ENCODE peak calls at places on chromosomes 7 and 10, in seven cellular contexts. A is thoracic aorta; E is cardiac fibroblast; U is prostate gland; V is GM04504; Y is memory B cell; X is activated CD8-positive, alpha-beta memory T cell treated with anti-CD3 and anti-CD28 coated beads for 24 hours. W is an unnamed sample.

GRCh38 chr10:22245567-22245966 is 27.8 kb upstream of the EBLN1 start:
- DNase-seq in E (peak; percentile 79), X (no peak), A (no peak), V (no peak), U (no peak), Y (no peak), W (no peak)

GRCh38 chr7:141676618-141677017 is 25.3 kb downstream of the DENND11 start:
- DNase-seq in A (no peak), V (no peak), E (peak; percentile 26), U (no peak), Y (no peak), X (no peak), W (no peak)

GRCh38 chr10:132786529-132787252 is 744 bp upstream of the NKX6-2 start:
- DNase-seq in Y (no peak), V (no peak), A (no peak), U (no peak), E (no peak), X (no peak), W (no peak)

GRCh38 chr7:24731313-24731712 is 26.0 kb downstream of the GSDME start:
- DNase-seq in Y (no peak), A (no peak), X (no peak), E (no peak), U (no peak), V (no peak), W (no peak)

GRCh38 chr7:1532456-1533254 is 2.2 kb downstream of the MAFK start:
- DNase-seq in Y (no peak), A (peak; percentile 84), E (peak; percentile 91), X (peak; percentile 79), V (peak; percentile 80), U (peak; percentile 96), W (no peak)

GRCh38 chr10:47159361-47160228 is 140.4 kb upstream of the GDF10 start:
- DNase-seq in U (no peak), E (no peak), A (no peak), Y (no peak), V (no peak), X (no peak), W (no peak)

GRCh38 chr10:30645340-30645827 is 15.8 kb upstream of the LYZL2 start:
- DNase-seq in Y (no peak), V (no peak), E (peak; percentile 51), A (no peak), X (no peak), U (no peak), W (no peak)

GRCh38 chr10:92756233-92757065 is 66.7 kb downstream of the HHEX start:
- DNase-seq in E (peak; percentile 44), Y (peak; percentile 72), X (no peak), V (no peak), A (no peak), U (no peak), W (peak; percentile 64)

GRCh38 chr10:18684416-18684815 is 25.2 kb downstream of the ARL5B start:
- DNase-seq in Y (no peak), X (no peak), V (no peak), E (no peak), A (no peak), U (no peak), W (no peak)

GRCh38 chr10:15370212-15370740 is 813 bp downstream of the FAM171A1 start:
- DNase-seq in V (no peak), A (no peak), X (peak; percentile 66), Y (no peak), U (peak; percentile 13), E (peak; percentile 30), W (no peak)